ENCODE peak calls at places on chromosomes 11 and 22, in five cellular contexts. N, Q, K, P and X are unnamed samples.

GRCh38 chr11:128868851-128869671 is 2.0 kb upstream of the KCNJ1 start:
- DNase-seq in N (no peak), Q (peak), K (no peak), P (no peak), X (no peak)

GRCh38 chr22:48147404-48147803 is 1385.0 kb downstream of the TBC1D22A start:
- DNase-seq in N (no peak), Q (no peak), K (no peak), P (no peak), X (no peak)

GRCh38 chr11:28472904-28473303 is 364.7 kb downstream of the METTL15 start:
- DNase-seq in N (no peak), Q (no peak), K (no peak), P (no peak), X (no peak)

GRCh38 chr11:92556435-92556834 is 331.8 kb downstream of the FAT3 start:
- DNase-seq in N (no peak), Q (no peak), K (no peak), P (no peak), X (no peak)

GRCh38 chr11:45436966-45437365 is 150.8 kb upstream of the SYT13 start:
- DNase-seq in N (no peak), Q (no peak), K (no peak), P (no peak), X (no peak)

GRCh38 chr11:121870202-121871045 is 245.6 kb downstream of the BLID start:
- DNase-seq in N (no peak), Q (no peak), K (no peak), P (no peak), X (no peak)

GRCh38 chr11:5476184-5476819 is 12.2 kb upstream of the OR52D1 start:
- DNase-seq in N (no peak), Q (peak), K (no peak), P (no peak), X (no peak)

GRCh38 chr11:119094816-119095065 is 6.9 kb downstream of the DPAGT1 start:
- DNase-seq in N (peak), Q (no peak), K (no peak), P (no peak), X (peak)

GRCh38 chr11:65903068-65903481 is 2.9 kb upstream of the FOSL1 start:
- DNase-seq in N (no peak), Q (no peak), K (no peak), P (no peak), X (no peak)

GRCh38 chr22:37496651-37497599 is 10.7 kb upstream of the MFNG start:
- DNase-seq in N (no peak), Q (no peak), K (no peak), P (no peak), X (no peak)

GRCh38 chr22:24512043-24512442 is 16.9 kb downstream of the UPB1 start:
- DNase-seq in N (no peak), Q (no peak), K (no peak), P (no peak), X (no peak)

GRCh38 chr11:18310800-18311340 is 11.1 kb downstream of the HPS5 start:
- DNase-seq in N (no peak), Q (no peak), K (no peak), P (no peak), X (no peak)

GRCh38 chr22:43092085-43092484 is 2.9 kb upstream of the TTLL1 start:
- DNase-seq in N (no peak), Q (no peak), K (no peak), P (no peak), X (no peak)

GRCh38 chr11:116062526-116063171 is 558.4 kb upstream of the CADM1 start:
- DNase-seq in N (no peak), Q (no peak), K (no peak), P (no peak), X (no peak)

GRCh38 chr11:69947059-69947771 is 128.0 kb upstream of the FGF3 start:
- DNase-seq in N (no peak), Q (peak), K (no peak), P (no peak), X (no peak)

GRCh38 chr11:82731691-82732277 is 1.9 kb downstream of the FAM181B start:
- DNase-seq in N (no peak), Q (no peak), K (no peak), P (no peak), X (no peak)

GRCh38 chr11:34053161-34053686 is 1.7 kb downstream of the CAPRIN1 start:
- DNase-seq in N (peak), Q (peak), K (peak), P (peak), X (peak)

GRCh38 chr22:37267661-37268413 is 14.5 kb upstream of the CYTH4 start:
- DNase-seq in N (no peak), Q (no peak), K (no peak), P (no peak), X (no peak)

GRCh38 chr11:11519184-11519583 is 102.6 kb downstream of the GALNT18 start:
- DNase-seq in N (no peak), Q (no peak), K (no peak), P (no peak), X (no peak)

GRCh38 chr11:83557638-83558037 is 271.5 kb upstream of the CCDC90B start:
- DNase-seq in N (no peak), Q (no peak), K (no peak), P (no peak), X (no peak)

GRCh38 chr11:1827095-1827797 is 7.5 kb upstream of the SYT8 start:
- DNase-seq in N (peak), Q (no peak), K (no peak), P (no peak), X (peak)

GRCh38 chr11:78423241-78423640 is 5.6 kb upstream of the GAB2 start:
- DNase-seq in N (no peak), Q (no peak), K (no peak), P (no peak), X (no peak)

GRCh38 chr11:96339704-96340554 is 3.1 kb downstream of the MAML2 start:
- DNase-seq in N (no peak), Q (peak), K (no peak), P (no peak), X (no peak)

GRCh38 chr11:36164522-36165250 is 124.5 kb downstream of the COMMD9 start:
- DNase-seq in N (no peak), Q (no peak), K (no peak), P (no peak), X (no peak)

GRCh38 chr22:48440176-48440575 is 1387.5 kb downstream of the BRD1 start:
- DNase-seq in N (no peak), Q (no peak), K (no peak), P (no peak), X (no peak)

GRCh38 chr11:14554959-14555358 is 34.8 kb upstream of the PSMA1 start:
- DNase-seq in N (no peak), Q (peak), K (no peak), P (no peak), X (no peak)

GRCh38 chr11:75593337-75593915 is 31.4 kb downstream of the SERPINH1 start:
- DNase-seq in N (no peak), Q (no peak), K (no peak), P (no peak), X (no peak)

GRCh38 chr11:72552399-72552910 is 118.1 kb upstream of the CLPB start:
- DNase-seq in N (no peak), Q (no peak), K (no peak), P (no peak), X (no peak)